ENCODE peak calls at places on chromosomes 5 and 9, in ten cellular contexts. One of them, this sample, is unnamed.

GRCh38 chr9:103660830-103661229 is 433.3 kb upstream of the SMC2 start:
- DNase-seq in stimulated activated CD4-positive, alpha-beta T cell treated with anti-CD3 and anti-CD28 coated beads, Interleukin-4, amount 100 ng/mL, for 4 hours: no peak
- DNase-seq in smooth muscle cell of the brain vasculature: no peak
- DNase-seq in T1000: no peak
- DNase-seq in D721Med: no peak
- DNase-seq in GM10248: no peak
- DNase-seq in sciatic nerve: no peak
- DNase-seq in neuronal stem cell: no peak
- DNase-seq in astrocyte of the spinal cord: no peak
- DNase-seq in BJ: no peak
- DNase-seq in this sample: no peak

GRCh38 chr5:142839711-142840441 is 69.7 kb downstream of the ARHGAP26 start:
- DNase-seq in astrocyte of the spinal cord: no peak
- DNase-seq in smooth muscle cell of the brain vasculature: no peak
- DNase-seq in neuronal stem cell: no peak
- DNase-seq in D721Med: no peak
- DNase-seq in T1000: no peak
- DNase-seq in sciatic nerve: peak; percentile 73
- DNase-seq in BJ: no peak
- DNase-seq in GM10248: no peak
- DNase-seq in stimulated activated CD4-positive, alpha-beta T cell treated with anti-CD3 and anti-CD28 coated beads, Interleukin-4, amount 100 ng/mL, for 4 hours: no peak
- DNase-seq in this sample: no peak

GRCh38 chr5:15695171-15695676 is 195.2 kb downstream of the FBXL7 start:
- DNase-seq in BJ: no peak
- DNase-seq in astrocyte of the spinal cord: peak; percentile 48
- DNase-seq in D721Med: no peak
- DNase-seq in smooth muscle cell of the brain vasculature: no peak
- DNase-seq in stimulated activated CD4-positive, alpha-beta T cell treated with anti-CD3 and anti-CD28 coated beads, Interleukin-4, amount 100 ng/mL, for 4 hours: no peak
- DNase-seq in T1000: no peak
- DNase-seq in GM10248: no peak
- DNase-seq in sciatic nerve: no peak
- DNase-seq in neuronal stem cell: no peak
- DNase-seq in this sample: no peak

GRCh38 chr5:174793684-174794328 is 69.4 kb downstream of the MSX2 start:
- DNase-seq in GM10248: peak; percentile 69
- DNase-seq in BJ: no peak
- DNase-seq in sciatic nerve: peak; percentile 75
- DNase-seq in neuronal stem cell: peak; percentile 62
- DNase-seq in T1000: peak; percentile 42
- DNase-seq in stimulated activated CD4-positive, alpha-beta T cell treated with anti-CD3 and anti-CD28 coated beads, Interleukin-4, amount 100 ng/mL, for 4 hours: peak; percentile 37
- DNase-seq in astrocyte of the spinal cord: peak; percentile 67
- DNase-seq in smooth muscle cell of the brain vasculature: peak; percentile 45
- DNase-seq in D721Med: no peak
- DNase-seq in this sample: peak; percentile 51

GRCh38 chr5:141420855-141421488 is at the start of gene PCDHGA11:
- DNase-seq in BJ: no peak
- DNase-seq in astrocyte of the spinal cord: peak; percentile 82
- DNase-seq in smooth muscle cell of the brain vasculature: no peak
- DNase-seq in D721Med: no peak
- DNase-seq in T1000: no peak
- DNase-seq in sciatic nerve: peak; percentile 60
- DNase-seq in GM10248: peak; percentile 69
- DNase-seq in neuronal stem cell: no peak
- DNase-seq in stimulated activated CD4-positive, alpha-beta T cell treated with anti-CD3 and anti-CD28 coated beads, Interleukin-4, amount 100 ng/mL, for 4 hours: no peak
- DNase-seq in this sample: no peak

GRCh38 chr5:59293700-59294099 is 599.8 kb downstream of the PDE4D start:
- DNase-seq in smooth muscle cell of the brain vasculature: no peak
- DNase-seq in GM10248: no peak
- DNase-seq in astrocyte of the spinal cord: no peak
- DNase-seq in sciatic nerve: no peak
- DNase-seq in D721Med: no peak
- DNase-seq in T1000: no peak
- DNase-seq in BJ: no peak
- DNase-seq in neuronal stem cell: no peak
- DNase-seq in stimulated activated CD4-positive, alpha-beta T cell treated with anti-CD3 and anti-CD28 coated beads, Interleukin-4, amount 100 ng/mL, for 4 hours: no peak
- DNase-seq in this sample: no peak

GRCh38 chr9:130111805-130112204 is 58.1 kb downstream of the GPR107 start:
- DNase-seq in BJ: no peak
- DNase-seq in GM10248: no peak
- DNase-seq in smooth muscle cell of the brain vasculature: no peak
- DNase-seq in astrocyte of the spinal cord: no peak
- DNase-seq in D721Med: no peak
- DNase-seq in neuronal stem cell: no peak
- DNase-seq in stimulated activated CD4-positive, alpha-beta T cell treated with anti-CD3 and anti-CD28 coated beads, Interleukin-4, amount 100 ng/mL, for 4 hours: no peak
- DNase-seq in T1000: no peak
- DNase-seq in sciatic nerve: no peak
- DNase-seq in this sample: no peak

GRCh38 chr5:179267671-179268071 is 77.6 kb downstream of the ADAMTS2 start:
- DNase-seq in sciatic nerve: peak; percentile 57
- DNase-seq in T1000: no peak
- DNase-seq in BJ: no peak
- DNase-seq in D721Med: no peak
- DNase-seq in stimulated activated CD4-positive, alpha-beta T cell treated with anti-CD3 and anti-CD28 coated beads, Interleukin-4, amount 100 ng/mL, for 4 hours: no peak
- DNase-seq in neuronal stem cell: no peak
- DNase-seq in astrocyte of the spinal cord: no peak
- DNase-seq in GM10248: no peak
- DNase-seq in smooth muscle cell of the brain vasculature: no peak
- DNase-seq in this sample: peak; percentile 23

GRCh38 chr9:94298949-94299599 is 29.4 kb downstream of the NUTM2F start:
- DNase-seq in D721Med: no peak
- DNase-seq in astrocyte of the spinal cord: no peak
- DNase-seq in BJ: no peak
- DNase-seq in neuronal stem cell: no peak
- DNase-seq in sciatic nerve: no peak
- DNase-seq in smooth muscle cell of the brain vasculature: no peak
- DNase-seq in GM10248: no peak
- DNase-seq in stimulated activated CD4-positive, alpha-beta T cell treated with anti-CD3 and anti-CD28 coated beads, Interleukin-4, amount 100 ng/mL, for 4 hours: no peak
- DNase-seq in T1000: no peak
- DNase-seq in this sample: no peak

GRCh38 chr9:122180633-122181032 is 20.9 kb downstream of the MORN5 start:
- DNase-seq in neuronal stem cell: no peak
- DNase-seq in GM10248: no peak
- DNase-seq in astrocyte of the spinal cord: peak; percentile 63
- DNase-seq in BJ: peak; percentile 57
- DNase-seq in stimulated activated CD4-positive, alpha-beta T cell treated with anti-CD3 and anti-CD28 coated beads, Interleukin-4, amount 100 ng/mL, for 4 hours: no peak
- DNase-seq in D721Med: no peak
- DNase-seq in T1000: peak; percentile 42
- DNase-seq in smooth muscle cell of the brain vasculature: peak; percentile 35
- DNase-seq in sciatic nerve: no peak
- DNase-seq in this sample: no peak

GRCh38 chr5:176356179-176356566 is 5.4 kb downstream of the KIAA1191 start:
- DNase-seq in T1000: no peak
- DNase-seq in smooth muscle cell of the brain vasculature: no peak
- DNase-seq in sciatic nerve: no peak
- DNase-seq in GM10248: no peak
- DNase-seq in BJ: no peak
- DNase-seq in astrocyte of the spinal cord: no peak
- DNase-seq in neuronal stem cell: no peak
- DNase-seq in D721Med: no peak
- DNase-seq in stimulated activated CD4-positive, alpha-beta T cell treated with anti-CD3 and anti-CD28 coated beads, Interleukin-4, amount 100 ng/mL, for 4 hours: no peak
- DNase-seq in this sample: no peak

GRCh38 chr9:122188369-122188768 is 28.7 kb downstream of the MORN5 start:
- DNase-seq in stimulated activated CD4-positive, alpha-beta T cell treated with anti-CD3 and anti-CD28 coated beads, Interleukin-4, amount 100 ng/mL, for 4 hours: no peak
- DNase-seq in BJ: no peak
- DNase-seq in astrocyte of the spinal cord: no peak
- DNase-seq in T1000: no peak
- DNase-seq in sciatic nerve: no peak
- DNase-seq in GM10248: no peak
- DNase-seq in D721Med: no peak
- DNase-seq in smooth muscle cell of the brain vasculature: no peak
- DNase-seq in neuronal stem cell: no peak
- DNase-seq in this sample: no peak

GRCh38 chr9:131180454-131180853 is 55.1 kb downstream of the NUP214 start:
- DNase-seq in BJ: peak; percentile 88
- DNase-seq in astrocyte of the spinal cord: peak; percentile 92
- DNase-seq in T1000: no peak
- DNase-seq in sciatic nerve: no peak
- DNase-seq in smooth muscle cell of the brain vasculature: no peak
- DNase-seq in GM10248: no peak
- DNase-seq in neuronal stem cell: no peak
- DNase-seq in D721Med: no peak
- DNase-seq in stimulated activated CD4-positive, alpha-beta T cell treated with anti-CD3 and anti-CD28 coated beads, Interleukin-4, amount 100 ng/mL, for 4 hours: no peak
- DNase-seq in this sample: no peak

GRCh38 chr5:142808778-142809606 is 38.8 kb downstream of the ARHGAP26 start:
- DNase-seq in neuronal stem cell: no peak
- DNase-seq in GM10248: no peak
- DNase-seq in smooth muscle cell of the brain vasculature: no peak
- DNase-seq in astrocyte of the spinal cord: no peak
- DNase-seq in T1000: no peak
- DNase-seq in D721Med: no peak
- DNase-seq in sciatic nerve: no peak
- DNase-seq in BJ: no peak
- DNase-seq in stimulated activated CD4-positive, alpha-beta T cell treated with anti-CD3 and anti-CD28 coated beads, Interleukin-4, amount 100 ng/mL, for 4 hours: no peak
- DNase-seq in this sample: no peak

GRCh38 chr9:84500218-84500617 is 159.7 kb upstream of the SLC28A3 start:
- DNase-seq in smooth muscle cell of the brain vasculature: no peak
- DNase-seq in BJ: no peak
- DNase-seq in sciatic nerve: no peak
- DNase-seq in neuronal stem cell: no peak
- DNase-seq in T1000: no peak
- DNase-seq in stimulated activated CD4-positive, alpha-beta T cell treated with anti-CD3 and anti-CD28 coated beads, Interleukin-4, amount 100 ng/mL, for 4 hours: no peak
- DNase-seq in GM10248: no peak
- DNase-seq in astrocyte of the spinal cord: no peak
- DNase-seq in D721Med: no peak
- DNase-seq in this sample: no peak

GRCh38 chr5:156513123-156513814 is 186.3 kb downstream of the SGCD start:
- DNase-seq in stimulated activated CD4-positive, alpha-beta T cell treated with anti-CD3 and anti-CD28 coated beads, Interleukin-4, amount 100 ng/mL, for 4 hours: no peak
- DNase-seq in D721Med: no peak
- DNase-seq in astrocyte of the spinal cord: no peak
- DNase-seq in T1000: no peak
- DNase-seq in sciatic nerve: no peak
- DNase-seq in GM10248: no peak
- DNase-seq in neuronal stem cell: no peak
- DNase-seq in smooth muscle cell of the brain vasculature: no peak
- DNase-seq in BJ: no peak
- DNase-seq in this sample: no peak

GRCh38 chr9:129252937-129253819 is 75.1 kb upstream of the IER5L start:
- DNase-seq in GM10248: no peak
- DNase-seq in stimulated activated CD4-positive, alpha-beta T cell treated with anti-CD3 and anti-CD28 coated beads, Interleukin-4, amount 100 ng/mL, for 4 hours: no peak
- DNase-seq in sciatic nerve: peak; percentile 66
- DNase-seq in BJ: no peak
- DNase-seq in smooth muscle cell of the brain vasculature: no peak
- DNase-seq in astrocyte of the spinal cord: no peak
- DNase-seq in D721Med: no peak
- DNase-seq in neuronal stem cell: no peak
- DNase-seq in T1000: no peak
- DNase-seq in this sample: no peak

GRCh38 chr9:86359480-86359879 is 5.3 kb upstream of the TUT7 start:
- DNase-seq in BJ: no peak
- DNase-seq in smooth muscle cell of the brain vasculature: no peak
- DNase-seq in D721Med: no peak
- DNase-seq in stimulated activated CD4-positive, alpha-beta T cell treated with anti-CD3 and anti-CD28 coated beads, Interleukin-4, amount 100 ng/mL, for 4 hours: no peak
- DNase-seq in GM10248: no peak
- DNase-seq in astrocyte of the spinal cord: no peak
- DNase-seq in neuronal stem cell: no peak
- DNase-seq in T1000: no peak
- DNase-seq in sciatic nerve: no peak
- DNase-seq in this sample: no peak

GRCh38 chr9:20570756-20571155 is 51.5 kb downstream of the MLLT3 start:
- DNase-seq in GM10248: peak; percentile 18
- DNase-seq in D721Med: no peak
- DNase-seq in T1000: no peak
- DNase-seq in stimulated activated CD4-positive, alpha-beta T cell treated with anti-CD3 and anti-CD28 coated beads, Interleukin-4, amount 100 ng/mL, for 4 hours: no peak
- DNase-seq in neuronal stem cell: no peak
- DNase-seq in BJ: no peak
- DNase-seq in sciatic nerve: no peak
- DNase-seq in smooth muscle cell of the brain vasculature: no peak
- DNase-seq in astrocyte of the spinal cord: peak; percentile 71
- DNase-seq in this sample: no peak

This sample was measured in activated CD4-positive, CD25-positive, alpha-beta regulatory T cell treated with anti-CD3 and anti-CD28 coated beads, Interleukin-2, amount 50 U/mL, for 72 hours.